ENCODE peak calls at places on chromosomes 5 and 9, in seven cellular contexts. J is erythroblast, V is A549, W is HTR-8/SVneo, L is astrocyte of the hippocampus, Z is SK-N-MC, Q is endodermal cell. K is an unnamed sample.

GRCh38 chr5:140228364-140228837 is 53.4 kb downstream of the CYSTM1 start:
- DNase-seq in V (no peak), Q (peak), W (no peak), L (no peak), Z (no peak), J (no peak), K (no peak)

GRCh38 chr9:109014267-109015025 is 1.1 kb upstream of the CTNNAL1 start:
- DNase-seq in W (no peak), J (peak), Q (peak), Z (peak), V (no peak), L (peak), K (no peak)

GRCh38 chr9:107216331-107216730 is 66.7 kb upstream of the RAD23B start:
- DNase-seq in Z (no peak), W (no peak), J (no peak), Q (no peak), L (no peak), V (no peak), K (no peak)

GRCh38 chr5:1008451-1009358 is at the start of gene NKD2:
- DNase-seq in Q (peak), J (peak), L (peak), W (peak), Z (no peak), V (peak), K (peak)

GRCh38 chr5:149671544-149671943 is 58.6 kb upstream of the PPARGC1B start:
- DNase-seq in Q (no peak), L (no peak), V (no peak), Z (no peak), W (no peak), J (no peak), K (no peak)

GRCh38 chr5:133453825-133454224 is 158.5 kb downstream of the FSTL4 start:
- DNase-seq in L (no peak), Q (no peak), W (no peak), V (no peak), J (no peak), Z (no peak), K (no peak)

GRCh38 chr5:171757853-171758535 is 27.6 kb upstream of the SMIM23 start:
- DNase-seq in Z (no peak), V (peak), Q (no peak), W (peak), L (peak), J (no peak), K (no peak)

GRCh38 chr5:3996871-3997410 is 401.3 kb downstream of the IRX1 start:
- DNase-seq in W (no peak), V (no peak), Q (no peak), J (no peak), L (no peak), Z (no peak), K (no peak)

GRCh38 chr9:92535940-92536850 is at the start of gene ECM2:
- DNase-seq in J (no peak), L (peak), V (no peak), Q (no peak), W (no peak), Z (peak), K (no peak)

GRCh38 chr5:6582507-6583048 is 50.3 kb downstream of the NSUN2 start:
- DNase-seq in J (no peak), V (no peak), L (peak), Q (no peak), W (no peak), Z (no peak), K (no peak)

GRCh38 chr5:124236366-124237231 is 509.8 kb downstream of the ZNF608 start:
- DNase-seq in J (no peak), V (no peak), W (no peak), Z (no peak), Q (no peak), L (no peak), K (no peak)

GRCh38 chr9:120486347-120486746 is 93.6 kb downstream of the CDK5RAP2 start:
- DNase-seq in Z (no peak), L (no peak), J (no peak), Q (peak), W (no peak), V (no peak), K (no peak)

GRCh38 chr5:176341325-176342198 is 20.0 kb downstream of the KIAA1191 start:
- DNase-seq in Q (no peak), W (no peak), V (no peak), L (no peak), Z (no peak), J (peak), K (no peak)

GRCh38 chr9:81666123-81666522 is 23.2 kb downstream of the TLE1 start:
- DNase-seq in Q (no peak), W (no peak), L (no peak), V (no peak), Z (no peak), J (no peak), K (no peak)

GRCh38 chr9:128145536-128145935 is 3.7 kb upstream of the LCN2 start:
- DNase-seq in L (no peak), W (no peak), Q (no peak), V (no peak), J (no peak), Z (no peak), K (no peak)

GRCh38 chr9:6008169-6008979 is 7.0 kb downstream of the RANBP6 start:
- DNase-seq in W (peak), Q (peak), V (peak), Z (peak), J (peak), L (peak), K (peak)

GRCh38 chr9:119533509-119533908 is 164.3 kb upstream of the BRINP1 start:
- DNase-seq in J (no peak), V (no peak), Q (no peak), Z (peak), L (no peak), W (no peak), K (no peak)

GRCh38 chr9:98992885-98993569 is 49.3 kb downstream of the COL15A1 start:
- DNase-seq in W (no peak), J (no peak), Q (peak), Z (no peak), V (no peak), L (peak), K (no peak)

GRCh38 chr9:96176901-96177718 is 124.9 kb downstream of the HSD17B3 start:
- DNase-seq in W (no peak), Q (peak), Z (no peak), V (no peak), L (no peak), J (no peak), K (no peak)

GRCh38 chr5:176629853-176630680 is at the start of the genes EIF4E1B and SNCB:
- DNase-seq in V (peak), J (peak), L (peak), W (peak), Q (peak), Z (no peak), K (peak)

GRCh38 chr5:278646-279045 is 7.2 kb downstream of the PDCD6 start:
- DNase-seq in V (no peak), L (no peak), Q (no peak), J (no peak), W (no peak), Z (no peak), K (no peak)

GRCh38 chr5:146919304-146919703 is 40.7 kb upstream of the PPP2R2B start:
- DNase-seq in V (no peak), L (peak), Z (no peak), J (no peak), W (no peak), Q (peak), K (no peak)

GRCh38 chr9:69822091-69822750 is 1.6 kb downstream of the CFAP95 start:
- DNase-seq in J (no peak), Z (no peak), L (peak), Q (no peak), V (no peak), W (peak), K (no peak)

GRCh38 chr9:134658378-134658955 is 16.9 kb downstream of the COL5A1 start:
- DNase-seq in J (no peak), L (no peak), W (no peak), Q (peak), Z (no peak), V (no peak), K (no peak)

GRCh38 chr5:58080573-58080972 is 379.3 kb downstream of the PLK2 start:
- DNase-seq in W (no peak), Z (no peak), L (peak), V (no peak), Q (no peak), J (no peak), K (no peak)

K was measured in GM12891.